ENCODE peak calls at places on chromosome 22, in four cellular contexts. Y is EH; H is head of caudate nucleus; B is activated T-cell treated with anti-CD3 and anti-CD28 coated beads, Interleukin-2, amount 50 U/mL, for 4 hours. Q is an unnamed sample.

GRCh38 chr22:38172016-38172431 is 9.6 kb downstream of the PLA2G6 start:
- DNase-seq in Y (peak; percentile 6), H (peak; percentile 32), B (no peak), Q (no peak)

GRCh38 chr22:37176464-37177061 is 11.5 kb downstream of the C1QTNF6 start:
- DNase-seq in Y (peak; percentile 91), H (no peak), B (no peak), Q (peak; percentile 58)

GRCh38 chr22:41127447-41127846 is 35.1 kb downstream of the EP300 start:
- DNase-seq in Y (no peak), H (no peak), B (no peak), Q (no peak)

GRCh38 chr22:38316340-38317236 is 645 bp downstream of the CSNK1E start:
- DNase-seq in Y (peak; percentile 68), H (peak; percentile 85), B (peak; percentile 40), Q (peak; percentile 65)

GRCh38 chr22:33389927-33390326 is 331.7 kb upstream of the SYN3 start:
- DNase-seq in Y (peak; percentile 30), H (no peak), B (no peak), Q (no peak)

GRCh38 chr22:44003776-44004460 is 20.2 kb upstream of the PARVB start:
- DNase-seq in Y (peak; percentile 13), H (no peak), B (no peak), Q (peak; percentile 27)

GRCh38 chr22:45163417-45164216 is at the start of gene NUP50:
- DNase-seq in Y (peak; percentile 96), H (peak; percentile 96), B (peak; percentile 95), Q (peak; percentile 96)

GRCh38 chr22:40766956-40767355 is 52.2 kb downstream of the SLC25A17 start:
- DNase-seq in Y (no peak), H (no peak), B (no peak), Q (no peak)

GRCh38 chr22:43110927-43111623 is 525 bp downstream of the BIK start:
- DNase-seq in Y (no peak), H (no peak), B (peak; percentile 50), Q (no peak)

GRCh38 chr22:19060356-19061009 is 61.7 kb downstream of the DGCR2 start:
- DNase-seq in Y (peak; percentile 18), H (no peak), B (no peak), Q (peak; percentile 68)

GRCh38 chr22:38292694-38293093 is 19.9 kb upstream of the TMEM184B start:
- DNase-seq in Y (peak; percentile 41), H (no peak), B (no peak), Q (no peak)

GRCh38 chr22:49934891-49935557 is 16.6 kb downstream of the CRELD2 start:
- DNase-seq in Y (peak; percentile 67), H (peak; percentile 58), B (peak; percentile 95), Q (peak; percentile 69)

GRCh38 chr22:47918276-47918928 is 1156.0 kb downstream of the TBC1D22A start:
- DNase-seq in Y (no peak), H (no peak), B (no peak), Q (no peak)